ENCODE peak calls at places on chromosomes 16 and 17, in six cellular contexts. O, L, M, W, G and N are unnamed samples.

GRCh38 chr16:84650062-84650991 is 2.0 kb downstream of the KLHL36 start:
- DNase-seq in O (no peak), L (peak), M (no peak), W (no peak), G (no peak), N (no peak)

GRCh38 chr16:85378145-85379040 is 234.7 kb upstream of the GSE1 start:
- DNase-seq in O (no peak), L (no peak), M (no peak), W (no peak), G (no peak), N (no peak)

GRCh38 chr16:84913315-84913714 is 93.5 kb downstream of the CRISPLD2 start:
- DNase-seq in O (peak), L (no peak), M (no peak), W (no peak), G (no peak), N (no peak)

GRCh38 chr16:55944377-55944802 is 69.2 kb upstream of the CES5A start:
- DNase-seq in O (peak), L (peak), M (peak), W (peak), G (peak), N (peak)

GRCh38 chr16:88430185-88430523 is 22.9 kb upstream of the ZFPM1 start:
- DNase-seq in O (no peak), L (no peak), M (no peak), W (no peak), G (no peak), N (peak)

GRCh38 chr17:13476722-13477121 is 125.0 kb downstream of the HS3ST3A1 start:
- DNase-seq in O (no peak), L (no peak), M (no peak), W (no peak), G (no peak), N (no peak)

GRCh38 chr17:5444209-5444608 is 5.3 kb upstream of the C1QBP start:
- DNase-seq in O (no peak), L (no peak), M (no peak), W (no peak), G (no peak), N (no peak)

GRCh38 chr16:76277099-76278030 is at the start of gene CNTNAP4:
- DNase-seq in O (peak), L (no peak), M (peak), W (no peak), G (no peak), N (peak)

GRCh38 chr16:58022601-58023371 is 2.8 kb upstream of the MMP15 start:
- DNase-seq in O (peak), L (peak), M (peak), W (no peak), G (no peak), N (peak)